ENCODE peak calls at places on chromosomes 16 and 17, in nine cellular contexts. E, B, C, M, Y, V, J, A and R are unnamed samples.

GRCh38 chr17:48644910-48645557 is 18.9 kb upstream of the HOXB9 start:
- DNase-seq in M (no peak), V (no peak), A (no peak), B (no peak), C (no peak), Y (no peak), J (no peak), E (no peak), R (no peak)

GRCh38 chr16:35733971-35734702 is 2274.7 kb downstream of the TP53TG3F start:
- DNase-seq in M (no peak), J (no peak), E (no peak), A (no peak), B (no peak), C (no peak), Y (no peak), V (no peak), R (no peak)

GRCh38 chr16:64094170-64094960 is 1027.5 kb downstream of the CDH11 start:
- DNase-seq in Y (no peak), B (no peak), C (peak), A (peak), J (no peak), V (no peak), E (peak), M (no peak), R (peak)

GRCh38 chr17:2215616-2216364 is 87.8 kb downstream of the SMG6 start:
- DNase-seq in A (peak), C (peak), V (no peak), M (no peak), B (peak), E (peak), J (no peak), Y (peak), R (peak)

GRCh38 chr17:19706791-19707727 is 9.3 kb downstream of the SLC47A2 start:
- DNase-seq in C (no peak), M (no peak), B (no peak), E (no peak), J (no peak), A (no peak), V (no peak), Y (no peak), R (peak)

GRCh38 chr16:50800074-50800473 is 58.2 kb downstream of the CYLD start:
- DNase-seq in E (no peak), V (no peak), Y (no peak), J (no peak), C (no peak), B (no peak), A (no peak), M (no peak), R (no peak)

GRCh38 chr16:89574681-89575246 is 794 bp upstream of the CPNE7 start:
- DNase-seq in C (peak), Y (no peak), A (no peak), B (peak), E (peak), J (peak), M (peak), V (no peak), R (peak)

GRCh38 chr17:45908460-45908859 is 14.1 kb downstream of the MAPT start:
- DNase-seq in A (no peak), M (no peak), Y (no peak), B (no peak), V (no peak), C (no peak), E (no peak), J (no peak), R (no peak)

GRCh38 chr17:51056813-51057510 is 63.7 kb downstream of the SPAG9 start:
- DNase-seq in E (peak), M (peak), C (peak), Y (peak), A (peak), B (no peak), J (no peak), V (no peak), R (peak)

GRCh38 chr17:64278614-64279013 is 15.6 kb upstream of the TEX2 start:
- DNase-seq in Y (peak), V (no peak), J (no peak), M (no peak), A (no peak), C (peak), E (peak), B (no peak), R (no peak)

GRCh38 chr16:67967183-67967955 is 1.1 kb downstream of the SLC12A4 start:
- DNase-seq in C (peak), A (no peak), E (peak), M (no peak), B (no peak), V (no peak), Y (peak), J (no peak), R (no peak)